ENCODE peak calls at places on chromosomes 6 and 20, in ten cellular contexts. T, D, P, S, O, W, Q, N, M and Z are unnamed samples.
A peak's percentile ranks its signal among the peaks of the same experiment; 100 is the strongest.

GRCh38 chr20:62980970-62981369 is 25.8 kb downstream of the BHLHE23 start:
- DNase-seq in T (peak; percentile 75), Q (peak; percentile 6), S (peak; percentile 32), D (no peak), O (no peak), W (peak; percentile 11), N (peak; percentile 73), M (peak; percentile 41), P (peak; percentile 76), Z (no peak)

GRCh38 chr6:118240878-118241528 is 307.1 kb upstream of the PLN start:
- DNase-seq in P (no peak), D (no peak), Q (no peak), T (no peak), N (no peak), S (no peak), O (no peak), W (no peak), M (no peak), Z (no peak)

GRCh38 chr6:107674995-107675738 is 148.9 kb downstream of the SCML4 start:
- DNase-seq in N (peak; percentile 84), P (peak; percentile 93), W (peak; percentile 82), Q (peak; percentile 92), T (peak; percentile 86), D (no peak), S (peak; percentile 85), M (peak; percentile 79), O (peak; percentile 87), Z (peak; percentile 71)

GRCh38 chr20:9068232-9068781 is 580 bp upstream of the PLCB4 start:
- DNase-seq in M (peak; percentile 75), N (no peak), P (no peak), T (peak; percentile 58), S (no peak), W (peak; percentile 53), Q (peak; percentile 19), O (peak; percentile 46), D (no peak), Z (no peak)

GRCh38 chr20:48703107-48703506 is 124.7 kb downstream of the PREX1 start:
- DNase-seq in S (no peak), P (no peak), W (peak; percentile 46), O (no peak), M (no peak), N (no peak), T (no peak), Q (no peak), D (no peak), Z (no peak)

GRCh38 chr6:28531479-28532128 is 5.9 kb downstream of the GPX5 start:
- DNase-seq in N (no peak), Q (no peak), M (no peak), T (peak; percentile 21), O (no peak), S (no peak), W (no peak), P (no peak), D (no peak), Z (no peak)

GRCh38 chr20:10314198-10314597 is 95.6 kb downstream of the SNAP25 start:
- DNase-seq in D (peak; percentile 10), Q (peak; percentile 83), W (no peak), T (peak; percentile 28), S (no peak), O (no peak), M (peak; percentile 42), N (no peak), P (no peak), Z (no peak)

GRCh38 chr6:152240983-152241766 is 396.0 kb downstream of the SYNE1 start:
- DNase-seq in W (no peak), Q (peak; percentile 42), M (no peak), D (no peak), T (no peak), O (no peak), S (no peak), N (no peak), P (no peak), Z (no peak)

GRCh38 chr6:87151786-87152527 is 3.4 kb upstream of the ZNF292 start:
- DNase-seq in N (peak; percentile 67), O (peak; percentile 71), W (peak; percentile 70), T (peak; percentile 90), S (peak; percentile 75), P (peak; percentile 90), D (no peak), M (peak; percentile 45), Q (peak; percentile 76), Z (peak; percentile 45)

GRCh38 chr6:34491091-34491430 is 25.2 kb downstream of the PACSIN1 start:
- DNase-seq in D (no peak), S (no peak), P (peak; percentile 53), N (no peak), Q (peak; percentile 61), O (no peak), T (peak; percentile 70), W (no peak), M (peak; percentile 36), Z (no peak)

GRCh38 chr6:73050706-73051105 is 174.6 kb downstream of the KHDC1L start:
- DNase-seq in D (no peak), O (no peak), S (no peak), Q (no peak), N (no peak), M (no peak), P (no peak), W (no peak), T (peak; percentile 60), Z (no peak)

GRCh38 chr20:48098866-48099265 is 313.6 kb upstream of the SULF2 start:
- DNase-seq in O (no peak), T (no peak), W (no peak), D (peak; percentile 9), N (no peak), M (peak; percentile 43), P (peak; percentile 10), Q (peak; percentile 53), S (no peak), Z (no peak)